ENCODE peak calls at places on chromosomes 16 and 17, in five cellular contexts. X, P, B, J and N are unnamed samples.

GRCh38 chr17:17792551-17793377 is 44.0 kb downstream of the SREBF1 start:
- DNase-seq in P (no peak), J (no peak), X (no peak), B (no peak), N (no peak)

GRCh38 chr17:79870540-79870939 is 31.3 kb upstream of the CBX4 start:
- DNase-seq in X (no peak), J (no peak), P (no peak), B (no peak), N (no peak)

GRCh38 chr17:44086364-44087311 is 16.1 kb downstream of the G6PC3 start:
- DNase-seq in J (no peak), P (peak), X (peak), B (peak), N (peak)

GRCh38 chr17:82802141-82802540 is 37.7 kb downstream of the ZNF750 start:
- DNase-seq in J (no peak), P (peak), X (no peak), B (peak), N (no peak)

GRCh38 chr17:336110-337021 is 16.2 kb downstream of the RPH3AL start:
- DNase-seq in X (no peak), B (no peak), J (peak), P (no peak), N (peak)

GRCh38 chr16:59148756-59149155 is 414.6 kb upstream of the GOT2 start:
- DNase-seq in P (no peak), J (no peak), B (peak), X (peak), N (peak)

GRCh38 chr16:67719778-67720144 is 645 bp upstream of the GFOD2 start:
- DNase-seq in J (peak), X (no peak), B (peak), P (peak), N (peak)

GRCh38 chr17:4304417-4305027 is 40.7 kb upstream of the ANKFY1 start:
- DNase-seq in J (peak), P (peak), B (peak), X (peak), N (peak)

GRCh38 chr16:66250686-66251405 is 115.6 kb upstream of the CDH5 start:
- DNase-seq in P (peak), B (peak), J (peak), X (no peak), N (peak)

GRCh38 chr16:77273-77806 is 685 bp upstream of the MPG start:
- DNase-seq in J (no peak), B (peak), P (no peak), X (no peak), N (peak)

GRCh38 chr16:22092143-22092933 is at the start of gene VWA3A:
- DNase-seq in X (no peak), B (peak), J (no peak), P (peak), N (peak)

GRCh38 chr17:81727324-81728031 is 15.4 kb downstream of the SLC25A10 start:
- DNase-seq in B (no peak), P (no peak), X (no peak), J (no peak), N (no peak)

GRCh38 chr16:52953215-52953614 is 99.5 kb downstream of the CHD9NB start:
- DNase-seq in X (no peak), J (no peak), B (no peak), P (no peak), N (no peak)

GRCh38 chr16:88569614-88569984 is 604 bp upstream of the ZC3H18 start:
- DNase-seq in X (no peak), J (no peak), P (no peak), B (peak), N (peak)